ENCODE peak calls at places on chromosomes 4 and X, in six cellular contexts. X, W, H, Z, C and L are unnamed samples.

GRCh38 chrX:18252644-18253359 is 32.1 kb upstream of the BEND2 start:
- DNase-seq in X (no peak), W (no peak), H (no peak), Z (no peak), C (peak; percentile 45), L (no peak)

GRCh38 chr4:110231869-110232268 is 33.5 kb upstream of the ELOVL6 start:
- DNase-seq in X (no peak), W (no peak), H (no peak), Z (no peak), C (no peak), L (no peak)

GRCh38 chr4:152454398-152455011 is 81.4 kb downstream of the FBXW7 start:
- DNase-seq in X (no peak), W (no peak), H (no peak), Z (no peak), C (peak; percentile 38), L (no peak)

GRCh38 chr4:38078590-38079381 is 118.6 kb downstream of the PTTG2 start:
- DNase-seq in X (no peak), W (peak; percentile 63), H (no peak), Z (no peak), C (no peak), L (no peak)

GRCh38 chr4:56976283-56976877 is 1.0 kb downstream of the NOA1 start:
- DNase-seq in X (no peak), W (no peak), H (no peak), Z (no peak), C (peak; percentile 26), L (peak; percentile 20)

GRCh38 chrX:98067611-98068010 is 1183.9 kb downstream of the RPA4 start:
- DNase-seq in X (no peak), W (no peak), H (no peak), Z (no peak), C (no peak), L (no peak)

GRCh38 chrX:150303386-150304097 is 59.6 kb upstream of the MAMLD1 start:
- DNase-seq in X (no peak), W (no peak), H (no peak), Z (no peak), C (no peak), L (no peak)

GRCh38 chr4:90025248-90025647 is 101.9 kb upstream of the CCSER1 start:
- DNase-seq in X (no peak), W (no peak), H (no peak), Z (no peak), C (peak; percentile 39), L (no peak)

GRCh38 chr4:183504064-183504929 is 561 bp upstream of the ING2 start:
- DNase-seq in X (peak; percentile 80), W (peak; percentile 99), H (peak; percentile 99), Z (peak; percentile 99), C (peak; percentile 98), L (peak; percentile 99)

GRCh38 chrX:46681849-46682248 is 77.1 kb downstream of the SLC9A7 start:
- DNase-seq in X (no peak), W (no peak), H (no peak), Z (no peak), C (no peak), L (no peak)

GRCh38 chrX:100409316-100410082 is 574 bp downstream of the PCDH19 start:
- DNase-seq in X (no peak), W (no peak), H (no peak), Z (no peak), C (peak; percentile 35), L (no peak)

GRCh38 chrX:10884246-10884645 is 226.9 kb upstream of the HCCS start:
- DNase-seq in X (no peak), W (no peak), H (no peak), Z (no peak), C (no peak), L (no peak)

GRCh38 chr4:139552506-139552905 is 3.5 kb downstream of the SETD7 start:
- DNase-seq in X (no peak), W (no peak), H (no peak), Z (no peak), C (no peak), L (no peak)

GRCh38 chrX:41076742-41077141 is 8.5 kb upstream of the USP9X start:
- DNase-seq in X (no peak), W (no peak), H (no peak), Z (no peak), C (no peak), L (no peak)

GRCh38 chr4:6957994-6958393 is 48.4 kb downstream of the TBC1D14 start:
- DNase-seq in X (no peak), W (no peak), H (peak; percentile 62), Z (no peak), C (no peak), L (no peak)

GRCh38 chrX:147738260-147738659 is 173.5 kb upstream of the FMR1 start:
- DNase-seq in X (no peak), W (no peak), H (no peak), Z (no peak), C (no peak), L (no peak)

GRCh38 chr4:151801547-151802516 is 41.0 kb upstream of the GATB start:
- DNase-seq in X (no peak), W (peak; percentile 31), H (no peak), Z (no peak), C (peak; percentile 87), L (peak; percentile 5)

GRCh38 chrX:132488092-132488749 is 617 bp downstream of the MBNL3 start:
- DNase-seq in X (no peak), W (peak; percentile 33), H (no peak), Z (no peak), C (no peak), L (no peak)

GRCh38 chr4:141013899-141014298 is 119.4 kb downstream of the RNF150 start:
- DNase-seq in X (no peak), W (no peak), H (no peak), Z (no peak), C (no peak), L (no peak)

GRCh38 chr4:86594559-86595425 is 677 bp downstream of the PTPN13 start:
- DNase-seq in X (no peak), W (peak; percentile 23), H (peak; percentile 80), Z (no peak), C (peak; percentile 65), L (peak; percentile 48)

GRCh38 chr4:52848255-52848654 is 13.9 kb upstream of the RASL11B start:
- DNase-seq in X (no peak), W (no peak), H (no peak), Z (no peak), C (no peak), L (no peak)

GRCh38 chr4:155962697-155963096 is 9.0 kb upstream of the CTSO start:
- DNase-seq in X (no peak), W (no peak), H (no peak), Z (no peak), C (no peak), L (no peak)

GRCh38 chrX:138026211-138026610 is 460.3 kb downstream of the ZIC3 start:
- DNase-seq in X (no peak), W (no peak), H (no peak), Z (no peak), C (peak; percentile 21), L (no peak)

GRCh38 chr4:141569141-141569540 is 67.2 kb upstream of the IL15 start:
- DNase-seq in X (no peak), W (no peak), H (no peak), Z (no peak), C (no peak), L (no peak)

GRCh38 chrX:111360839-111361238 is 51.2 kb downstream of the DCX start:
- DNase-seq in X (no peak), W (no peak), H (no peak), Z (no peak), C (peak; percentile 30), L (no peak)

GRCh38 chrX:102959471-102959870 is 22.4 kb downstream of the RAB40AL start:
- DNase-seq in X (no peak), W (no peak), H (no peak), Z (no peak), C (no peak), L (no peak)

GRCh38 chrX:141787655-141788054 is 50.5 kb upstream of the MAGEC3 start:
- DNase-seq in X (no peak), W (no peak), H (no peak), Z (no peak), C (no peak), L (no peak)

GRCh38 chrX:119698835-119699234 is 5.9 kb upstream of the SEPTIN6 start:
- DNase-seq in X (no peak), W (no peak), H (no peak), Z (no peak), C (peak; percentile 82), L (no peak)

GRCh38 chr4:1711055-1711905 is 839 bp downstream of the SLBP start:
- DNase-seq in X (no peak), W (peak; percentile 63), H (no peak), Z (no peak), C (peak; percentile 55), L (peak; percentile 48)

GRCh38 chrX:123088930-123089329 is 95.1 kb upstream of the GRIA3 start:
- DNase-seq in X (no peak), W (no peak), H (no peak), Z (no peak), C (no peak), L (no peak)

GRCh38 chr4:140219567-140219966 is 65.6 kb upstream of the MAML3 start:
- DNase-seq in X (no peak), W (no peak), H (no peak), Z (no peak), C (no peak), L (no peak)

GRCh38 chr4:87614292-87614890 is 6.1 kb downstream of the DSPP start:
- DNase-seq in X (no peak), W (no peak), H (no peak), Z (no peak), C (no peak), L (no peak)
- H3K27ac ChIP-seq in X (no peak overlapping the region), W (no peak overlapping the region), H (no peak overlapping the region), Z (no peak overlapping the region), C (no peak overlapping the region), L (no peak overlapping the region)

GRCh38 chr4:24722026-24722568 is 73.3 kb upstream of the SOD3 start:
- DNase-seq in X (no peak), W (no peak), H (no peak), Z (no peak), C (no peak), L (no peak)
- TF ChIP-seq CTCF in X (no peak), W (no peak), H (no peak), Z (no peak), C (no peak), L (no peak)

GRCh38 chr4:22179124-22179874 is 230.7 kb upstream of the KCNIP4 start:
- DNase-seq in X (no peak), W (no peak), H (no peak), Z (no peak), C (no peak), L (no peak)
- TF ChIP-seq POLR2AphosphoS5 in X (no peak), W (no peak), H (no peak), Z (no peak), C (no peak), L (no peak)

GRCh38 chr4:83536649-83537352 is 893 bp downstream of the GPAT3 start:
- DNase-seq in X (no peak), W (peak; percentile 14), H (no peak), Z (no peak), C (no peak), L (peak; percentile 4)

GRCh38 chr4:83535945-83536648 is at the start of gene GPAT3:
- DNase-seq in X (no peak), W (peak; percentile 91), H (peak; percentile 89), Z (peak; percentile 93), C (peak; percentile 71), L (peak; percentile 75)

DNA sequence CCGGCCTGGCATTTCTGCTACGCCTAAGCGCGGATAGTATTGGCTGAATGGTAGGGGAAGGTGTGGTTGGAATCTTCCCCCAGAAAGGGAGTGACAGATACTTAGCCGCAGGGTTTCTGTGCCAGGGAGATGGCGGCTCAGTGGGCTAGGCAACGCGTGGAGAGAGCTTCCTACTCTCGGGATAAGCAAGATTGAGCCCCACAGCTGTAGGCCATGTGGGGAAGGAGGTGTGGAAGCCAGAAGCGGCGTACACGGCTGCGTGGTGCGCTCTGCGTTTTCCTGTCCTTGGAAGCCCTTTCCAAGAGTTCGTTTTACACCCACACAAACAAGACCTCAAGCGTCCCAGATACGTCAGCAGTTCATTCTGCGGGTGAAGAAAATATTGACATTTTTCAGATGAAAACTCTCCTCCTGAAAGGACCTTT is 376 bp upstream of the GPAT3 start:
- DNase-seq in X (no peak), W (peak; percentile 71), H (peak; percentile 79), Z (no peak), C (peak; percentile 75), L (peak; percentile 12)
- H3K27ac ChIP-seq in X (no peak overlapping the region), W (peak overlapping the region; percentile 87), H (peak overlapping the region; percentile 45), Z (peak overlapping the region; percentile 75), C (no peak overlapping the region), L (peak overlapping the region; percentile 29)